ENCODE peak calls at places on chromosomes 6 and 20, in ten cellular contexts. O, S, F, R, Q, I, J, H, W and M are unnamed samples. For H3K4me1, the result is how much of the 10 kb centered on the place peaks cover.

GRCh38 chr6:129936329-129937165 is 75.4 kb upstream of the TMEM244 start:
- DNase-seq in O (no peak), S (peak), F (no peak), R (no peak), Q (peak), I (no peak), J (peak), H (peak), W (peak), M (peak)

GRCh38 chr6:53547166-53547814 is 2.4 kb upstream of the GCLC start:
- DNase-seq in O (no peak), S (no peak), F (no peak), R (no peak), Q (no peak), I (no peak), J (no peak), H (peak), W (no peak), M (no peak)

GRCh38 chr6:3355011-3355357 is 96.2 kb downstream of the PSMG4 start:
- DNase-seq in O (no peak), S (no peak), F (no peak), R (no peak), Q (no peak), I (no peak), J (no peak), H (no peak), W (no peak), M (no peak)

GRCh38 chr6:13808806-13809205 is 5.6 kb downstream of the MCUR1 start:
- DNase-seq in O (no peak), S (no peak), F (no peak), R (no peak), Q (no peak), I (no peak), J (no peak), H (no peak), W (no peak), M (no peak)

GRCh38 chr20:54397292-54398155 is 77.9 kb upstream of the DOK5 start:
- DNase-seq in O (no peak), S (no peak), F (no peak), R (no peak), Q (no peak), I (no peak), J (no peak), H (no peak), W (no peak), M (no peak)

GRCh38 chr6:37298958-37299357 is 41.0 kb upstream of the TMEM217 start:
- DNase-seq in O (no peak), S (no peak), F (no peak), R (no peak), Q (no peak), I (no peak), J (no peak), H (no peak), W (no peak), M (no peak)

GRCh38 chr6:100920028-100920427 is 38.9 kb upstream of the ASCC3 start:
- DNase-seq in O (no peak), S (no peak), F (no peak), R (no peak), Q (no peak), I (no peak), J (no peak), H (no peak), W (no peak), M (no peak)

GRCh38 chr6:14924126-14925024 is 321.5 kb upstream of the JARID2 start:
- DNase-seq in O (peak), S (no peak), F (no peak), R (no peak), Q (no peak), I (peak), J (no peak), H (no peak), W (no peak), M (peak)

GRCh38 chr6:134482585-134483346 is 164.9 kb upstream of the SGK1 start:
- DNase-seq in O (no peak), S (no peak), F (no peak), R (peak), Q (no peak), I (no peak), J (no peak), H (no peak), W (no peak), M (no peak)

GRCh38 chr6:143596857-143597256 is 80.9 kb upstream of the PHACTR2 start:
- DNase-seq in O (peak), S (no peak), F (peak), R (peak), Q (no peak), I (peak), J (no peak), H (no peak), W (no peak), M (no peak)

GRCh38 chr20:4999788-5000187 is 1.5 kb downstream of the SLC23A2 start:
- DNase-seq in O (no peak), S (peak), F (no peak), R (no peak), Q (no peak), I (no peak), J (no peak), H (peak), W (no peak), M (no peak)

GRCh38 chr6:17429381-17430061 is 36.1 kb downstream of the CAP2 start:
- DNase-seq in O (no peak), S (no peak), F (no peak), R (no peak), Q (no peak), I (peak), J (no peak), H (no peak), W (no peak), M (no peak)

GRCh38 chr20:47201074-47201730 is 155.3 kb downstream of the ZMYND8 start:
- DNase-seq in O (peak), S (no peak), F (no peak), R (no peak), Q (no peak), I (no peak), J (no peak), H (no peak), W (peak), M (no peak)
- H3K4me1 ChIP-seq in O (under half), S (under half), F (under half), R (under half), Q (under half), I (under half), J (half or more), H (under half), W (half or more), M (under half)

GRCh38 chr6:137001287-137001976 is 43.3 kb downstream of the IL20RA start:
- DNase-seq in O (no peak), S (no peak), F (no peak), R (no peak), Q (no peak), I (no peak), J (peak), H (peak), W (peak), M (no peak)

GRCh38 chr6:137000825-137001224 is 43.9 kb downstream of the IL20RA start:
- DNase-seq in O (no peak), S (no peak), F (no peak), R (no peak), Q (no peak), I (no peak), J (peak), H (no peak), W (peak), M (no peak)

GRCh38 chr6:137005073-137005472 is 39.7 kb downstream of the IL20RA start:
- DNase-seq in O (no peak), S (no peak), F (no peak), R (no peak), Q (no peak), I (no peak), J (no peak), H (no peak), W (no peak), M (no peak)

GRCh38 chr6:137002505-137002904 is 42.3 kb downstream of the IL20RA start:
- DNase-seq in O (no peak), S (no peak), F (no peak), R (no peak), Q (no peak), I (no peak), J (peak), H (no peak), W (peak), M (no peak)

DNA sequence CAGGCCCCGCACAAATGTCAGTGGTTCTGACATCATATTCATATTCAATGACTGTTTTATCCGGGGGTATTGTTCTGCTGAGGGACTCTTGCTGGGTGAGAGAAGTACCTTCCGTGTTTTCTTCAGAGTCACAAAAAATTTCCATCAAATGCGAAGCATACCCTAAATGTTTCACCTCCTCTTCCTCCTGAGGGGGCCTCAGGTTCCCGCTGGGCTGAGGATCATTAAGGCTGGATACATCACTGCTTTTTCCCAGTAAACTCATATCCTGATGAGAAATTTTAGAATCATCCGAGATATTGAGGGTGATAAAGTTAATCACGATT is 42.8 kb downstream of the IL20RA start:
- DNase-seq in O (no peak), S (no peak), F (no peak), R (no peak), Q (no peak), I (no peak), J (no peak), H (no peak), W (no peak), M (no peak)
- H3K27ac ChIP-seq in O (no peak), S (no peak), F (no peak), R (no peak), Q (no peak), I (no peak), J (peak), H (peak), W (no peak), M (no peak)

GRCh38 chr20:62408640-62409039 is 1.6 kb upstream of the CABLES2 start:
- DNase-seq in O (no peak), S (no peak), F (no peak), R (no peak), Q (no peak), I (no peak), J (no peak), H (no peak), W (no peak), M (no peak)
- H3K4me1 ChIP-seq in O (under half), S (under half), F (under half), R (under half), Q (under half), I (under half), J (under half), H (under half), W (under half), M (under half)

GRCh38 chr6:40755046-40755681 is 168.0 kb upstream of the LRFN2 start:
- DNase-seq in O (no peak), S (no peak), F (no peak), R (no peak), Q (no peak), I (no peak), J (no peak), H (no peak), W (no peak), M (no peak)

GRCh38 chr6:40755749-40756452 is 168.7 kb upstream of the LRFN2 start:
- DNase-seq in O (no peak), S (peak), F (no peak), R (no peak), Q (no peak), I (no peak), J (peak), H (no peak), W (no peak), M (no peak)

GRCh38 chr6:40753939-40754448 is 166.8 kb upstream of the LRFN2 start:
- DNase-seq in O (no peak), S (no peak), F (no peak), R (no peak), Q (no peak), I (no peak), J (no peak), H (no peak), W (no peak), M (no peak)

GRCh38 chr6:40754481-40755045 is 167.4 kb upstream of the LRFN2 start:
- DNase-seq in O (no peak), S (no peak), F (no peak), R (no peak), Q (no peak), I (no peak), J (no peak), H (no peak), W (no peak), M (no peak)

DNA sequence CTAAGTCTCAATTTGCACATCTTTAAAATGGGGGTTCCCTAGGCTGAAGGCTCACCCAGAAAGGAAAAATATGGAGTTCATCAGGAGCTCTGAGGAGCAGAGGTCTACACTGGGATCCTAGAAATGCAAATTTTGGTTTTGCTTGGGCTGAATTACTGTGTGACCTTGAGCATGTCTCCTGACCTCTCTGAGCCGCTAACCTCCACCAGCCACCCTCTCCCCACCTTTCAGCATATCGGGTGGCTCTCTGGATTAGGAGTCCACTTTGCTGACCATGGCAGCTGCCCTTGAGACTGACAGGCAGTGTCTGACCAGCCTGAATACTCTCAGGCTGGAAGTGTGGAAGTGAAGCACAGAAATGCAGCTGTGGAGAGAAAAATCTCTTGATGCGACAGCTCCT is 165.9 kb upstream of the LRFN2 start:
- DNase-seq in O (no peak), S (no peak), F (no peak), R (no peak), Q (no peak), I (no peak), J (no peak), H (no peak), W (no peak), M (no peak)
- H3K27ac ChIP-seq in O (no peak), S (no peak), F (no peak), R (no peak), Q (no peak), I (no peak), J (no peak), H (no peak), W (no peak), M (no peak)

DNA sequence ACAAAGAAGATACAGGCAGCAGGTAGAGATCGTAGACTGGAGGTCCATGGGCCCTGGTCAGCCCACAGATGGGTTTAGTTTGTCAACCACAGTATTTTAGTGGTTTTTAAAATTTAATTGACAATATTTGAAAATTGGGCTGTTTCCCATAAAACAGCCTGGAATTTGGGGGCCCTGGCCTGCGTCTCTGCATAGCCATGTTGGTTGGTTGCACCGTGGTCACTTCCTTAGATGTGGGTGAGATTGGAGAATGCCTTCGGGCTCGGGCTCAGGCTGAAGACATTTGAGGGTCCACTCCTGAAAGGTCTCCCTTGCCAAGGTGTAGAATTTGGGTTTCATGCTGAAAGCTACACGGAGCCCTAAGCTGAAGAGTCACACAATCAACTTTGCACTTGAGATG is 7.7 kb downstream of the DUSP22 start:
- DNase-seq in O (no peak), S (no peak), F (no peak), R (no peak), Q (no peak), I (no peak), J (no peak), H (no peak), W (no peak), M (no peak)
- H3K4me1 ChIP-seq in O (under half), S (half or more), F (under half), R (under half), Q (under half), I (under half), J (under half), H (under half), W (under half), M (under half)

GRCh38 chr6:158499601-158500000 is 60.3 kb upstream of the TMEM181 start:
- DNase-seq in O (no peak), S (no peak), F (no peak), R (no peak), Q (no peak), I (no peak), J (no peak), H (no peak), W (no peak), M (no peak)
- H3K27ac ChIP-seq in O (peak), S (no peak), F (no peak), R (no peak), Q (no peak), I (peak), J (no peak), H (no peak), W (no peak), M (no peak)

DNA sequence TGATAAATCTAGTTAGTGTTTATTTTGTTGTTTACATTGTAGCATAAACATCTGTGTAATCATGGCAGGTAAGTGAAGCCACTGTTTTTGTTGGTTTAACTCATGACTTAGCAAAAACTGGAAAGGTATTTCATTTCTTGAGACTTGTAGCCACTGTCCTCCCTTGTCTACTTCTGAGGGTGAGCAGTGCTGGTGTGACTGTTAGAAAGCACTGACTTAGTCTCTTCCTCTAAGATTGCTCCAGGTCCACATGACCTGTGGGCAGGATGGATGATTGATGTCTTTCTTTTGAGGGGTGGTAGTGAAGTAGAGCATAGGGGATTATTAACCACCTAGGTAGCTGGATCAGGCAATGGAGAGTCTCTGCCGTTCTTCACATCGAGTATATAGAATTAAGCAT is 203.8 kb downstream of the ARID1B start:
- DNase-seq in O (no peak), S (no peak), F (no peak), R (no peak), Q (no peak), I (no peak), J (no peak), H (no peak), W (no peak), M (no peak)
- H3K4me1 ChIP-seq in O (half or more), S (half or more), F (under half), R (half or more), Q (half or more), I (half or more), J (under half), H (under half), W (under half), M (under half)

GRCh38 chr6:156995502-156995901 is 218.3 kb downstream of the ARID1B start:
- DNase-seq in O (no peak), S (no peak), F (no peak), R (no peak), Q (no peak), I (no peak), J (no peak), H (no peak), W (no peak), M (no peak)

GRCh38 chr6:156992396-156992795 is 215.2 kb downstream of the ARID1B start:
- DNase-seq in O (no peak), S (no peak), F (no peak), R (peak), Q (no peak), I (no peak), J (no peak), H (peak), W (no peak), M (no peak)

GRCh38 chr6:156991971-156992370 is 214.8 kb downstream of the ARID1B start:
- DNase-seq in O (no peak), S (no peak), F (no peak), R (no peak), Q (no peak), I (no peak), J (peak), H (no peak), W (no peak), M (no peak)

GRCh38 chr6:156994215-156995076 is 217.3 kb downstream of the ARID1B start:
- DNase-seq in O (peak), S (no peak), F (no peak), R (peak), Q (no peak), I (peak), J (peak), H (peak), W (no peak), M (no peak)

DNA sequence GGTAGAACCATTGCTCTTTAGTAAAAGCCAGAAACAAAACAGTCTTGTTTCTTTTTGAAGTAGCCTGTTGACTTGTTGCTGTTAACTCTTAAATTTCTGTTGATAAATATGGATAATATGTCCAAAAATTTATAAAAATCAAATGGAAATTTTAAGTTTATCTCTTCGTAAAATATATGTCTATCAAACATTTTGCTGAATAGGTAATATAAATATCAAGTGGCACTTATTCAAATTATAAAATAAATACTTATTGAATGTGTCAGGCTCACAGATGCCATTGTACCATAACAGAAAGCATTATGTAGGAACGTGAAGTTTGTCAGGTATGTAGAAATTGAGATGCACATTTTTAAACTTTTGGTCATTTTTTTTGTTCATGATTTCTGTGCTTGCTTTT is 216.5 kb downstream of the ARID1B start:
- DNase-seq in O (no peak), S (no peak), F (no peak), R (no peak), Q (no peak), I (no peak), J (no peak), H (no peak), W (no peak), M (no peak)
- H3K27ac ChIP-seq in O (peak), S (peak), F (no peak), R (no peak), Q (no peak), I (peak), J (peak), H (peak), W (no peak), M (no peak)

DNA sequence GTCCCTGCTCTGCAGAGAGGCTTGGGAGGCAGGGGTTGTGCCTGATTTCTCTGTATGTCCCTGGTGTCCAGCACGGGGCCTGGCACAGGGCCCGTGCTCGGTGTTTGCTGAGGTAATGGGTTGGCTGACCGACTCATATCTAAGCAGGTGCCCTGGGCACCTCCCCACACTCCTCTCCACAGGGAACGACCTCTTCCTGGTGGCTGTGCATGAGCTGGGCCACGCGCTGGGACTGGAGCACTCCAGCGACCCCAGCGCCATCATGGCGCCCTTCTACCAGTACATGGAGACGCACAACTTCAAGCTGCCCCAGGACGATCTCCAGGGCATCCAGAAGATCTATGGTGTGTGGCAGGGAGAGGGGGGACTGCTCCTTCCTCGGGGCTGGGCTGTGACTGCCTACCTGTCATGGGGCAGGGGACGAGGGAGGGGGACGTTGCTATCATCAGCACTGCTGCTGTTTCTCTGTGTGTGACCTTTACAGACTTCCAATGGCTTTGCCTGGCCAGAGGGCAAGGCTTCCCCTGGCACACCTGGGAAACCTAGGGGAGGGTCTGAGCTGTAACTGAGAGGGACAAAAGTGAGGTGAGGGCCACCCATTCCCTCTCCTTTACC is 14.2 kb downstream of the MMP24OS start:
- DNase-seq in O (no peak), S (no peak), F (no peak), R (peak), Q (no peak), I (no peak), J (peak), H (no peak), W (no peak), M (no peak)
- H3K4me1 ChIP-seq in O (under half), S (under half), F (under half), R (under half), Q (under half), I (under half), J (under half), H (under half), W (under half), M (under half)